ENCODE peak calls at places on chromosomes 11 and 22, in four cellular contexts. U, G, V and J are unnamed samples.

GRCh38 chr22:49768961-49769690 is 58.5 kb downstream of the BRD1 start:
- DNase-seq in G (no peak), V (no peak), U (peak), J (peak)

GRCh38 chr22:17853066-17853465 is 78.8 kb upstream of the BID start:
- DNase-seq in G (no peak), U (no peak), V (no peak), J (no peak)

GRCh38 chr22:19885841-19886592 is 31.3 kb upstream of the GNB1L start:
- DNase-seq in U (no peak), G (no peak), V (no peak), J (peak)

GRCh38 chr11:2777871-2778629 is 78.3 kb upstream of the KCNQ1OT1 start:
- DNase-seq in G (no peak), V (no peak), U (no peak), J (peak)

GRCh38 chr11:75802913-75803820 is 11.8 kb upstream of the UVRAG start:
- DNase-seq in V (peak), U (peak), G (peak), J (peak)

GRCh38 chr11:26947904-26948639 is 45.8 kb upstream of the FIBIN start:
- DNase-seq in U (no peak), G (no peak), V (no peak), J (no peak)

GRCh38 chr11:94183886-94184264 is 55.2 kb downstream of the PANX1 start:
- DNase-seq in U (peak), V (no peak), G (no peak), J (peak)

GRCh38 chr11:74437441-74437840 is 29.9 kb downstream of the KCNE3 start:
- DNase-seq in G (no peak), U (no peak), V (no peak), J (no peak)

GRCh38 chr11:59802639-59803176 is 7.9 kb downstream of the MRPL16 start:
- DNase-seq in G (peak), U (peak), V (peak), J (no peak)

GRCh38 chr11:57216463-57216862 is 20.6 kb downstream of the APLNR start:
- DNase-seq in U (no peak), G (no peak), V (no peak), J (no peak)

GRCh38 chr22:31436132-31436531 is 36.7 kb downstream of the DRG1 start:
- DNase-seq in G (no peak), V (no peak), U (no peak), J (no peak)

GRCh38 chr11:110432713-110433392 is 3.1 kb downstream of the FDX1 start:
- DNase-seq in U (no peak), G (no peak), V (no peak), J (no peak)